ENCODE peak calls at places on chromosomes 3 and 15, in nine cellular contexts. R, N, D, W, S, E, J, M and X are unnamed samples.

GRCh38 chr3:191339313-191339917 is 9.1 kb upstream of the UTS2B start:
- DNase-seq in N (no peak), E (no peak), S (no peak), W (no peak), J (no peak), D (no peak), R (no peak), M (no peak), X (no peak)

GRCh38 chr3:73624363-73625123 is at the start of gene PDZRN3:
- DNase-seq in E (no peak), J (no peak), N (no peak), R (no peak), W (peak), D (peak), M (no peak), S (peak), X (peak)

GRCh38 chr3:94159062-94159726 is 96.3 kb downstream of the NSUN3 start:
- DNase-seq in N (no peak), S (peak), R (no peak), J (no peak), W (no peak), E (peak), D (no peak), M (no peak), X (peak)

GRCh38 chr3:165196577-165197561 is 685 bp upstream of the SLITRK3 start:
- DNase-seq in J (no peak), N (no peak), W (peak), E (no peak), M (no peak), R (no peak), S (peak), D (peak), X (peak)

GRCh38 chr3:42191443-42191747 is 74.6 kb downstream of the CCK start:
- DNase-seq in W (no peak), J (no peak), M (no peak), D (no peak), N (no peak), S (no peak), E (no peak), R (no peak), X (no peak)

GRCh38 chr15:50864876-50865275 is 43.6 kb upstream of the AP4E1 start:
- DNase-seq in E (no peak), R (no peak), S (no peak), W (no peak), J (no peak), N (no peak), M (no peak), D (no peak), X (no peak)

GRCh38 chr3:167863811-167864558 is 128.5 kb downstream of the SERPINI1 start:
- DNase-seq in D (no peak), J (no peak), W (no peak), S (no peak), R (no peak), N (no peak), E (no peak), M (no peak), X (no peak)

GRCh38 chr3:10170915-10171478 is 6.3 kb downstream of the IRAK2 start:
- DNase-seq in W (no peak), M (no peak), R (no peak), N (no peak), E (no peak), D (no peak), J (no peak), S (no peak), X (no peak)

GRCh38 chr3:197135212-197135611 is 105.6 kb upstream of the MELTF start:
- DNase-seq in D (no peak), E (no peak), M (no peak), R (no peak), W (no peak), N (no peak), J (no peak), S (no peak), X (no peak)

GRCh38 chr3:156547637-156548036 is 7.3 kb downstream of the SSR3 start:
- DNase-seq in J (no peak), R (no peak), E (no peak), D (no peak), N (no peak), W (no peak), S (no peak), M (no peak), X (no peak)

GRCh38 chr3:141878326-141878725 is 1.9 kb downstream of the ATP1B3 start:
- DNase-seq in M (no peak), E (no peak), J (no peak), N (no peak), W (no peak), S (no peak), R (no peak), D (no peak), X (no peak)